ENCODE peak calls at places on chromosomes 2 and 18, in five cellular contexts. One of them, this sample, is unnamed.
A peak's percentile ranks its signal among the peaks of the same experiment; 100 is the strongest.

GRCh38 chr18:35732134-35732533 is 150.6 kb downstream of the GALNT1 start:
- DNase-seq in GM23248: no peak
- DNase-seq in stimulated activated naive B cell treated with anti-CD40 and anti-IgM and Interleukin-4, amounts not matched to agents 10 μg/mL and 1 μg/mL and 100 μg/mL, for 72 hours: no peak
- DNase-seq in KG1: no peak
- DNase-seq in NCI-H2081 treated with DMSO at 0.1 percent for 48 hours: no peak
- DNase-seq in this sample: no peak

GRCh38 chr2:51953931-51954330 is 922.0 kb upstream of the NRXN1 start:
- DNase-seq in GM23248: peak; percentile 42
- DNase-seq in stimulated activated naive B cell treated with anti-CD40 and anti-IgM and Interleukin-4, amounts not matched to agents 10 μg/mL and 1 μg/mL and 100 μg/mL, for 72 hours: no peak
- DNase-seq in KG1: no peak
- DNase-seq in NCI-H2081 treated with DMSO at 0.1 percent for 48 hours: no peak
- DNase-seq in this sample: no peak

GRCh38 chr18:54127759-54128378 is 96.6 kb downstream of the MBD2 start:
- DNase-seq in GM23248: peak; percentile 79
- DNase-seq in stimulated activated naive B cell treated with anti-CD40 and anti-IgM and Interleukin-4, amounts not matched to agents 10 μg/mL and 1 μg/mL and 100 μg/mL, for 72 hours: no peak
- DNase-seq in KG1: no peak
- DNase-seq in NCI-H2081 treated with DMSO at 0.1 percent for 48 hours: no peak
- DNase-seq in this sample: no peak

GRCh38 chr18:62001396-62001795 is 108.6 kb upstream of the RNF152 start:
- DNase-seq in GM23248: no peak
- DNase-seq in NCI-H2081 treated with DMSO at 0.1 percent for 48 hours: no peak
- DNase-seq in KG1: no peak
- DNase-seq in stimulated activated naive B cell treated with anti-CD40 and anti-IgM and Interleukin-4, amounts not matched to agents 10 μg/mL and 1 μg/mL and 100 μg/mL, for 72 hours: no peak
- DNase-seq in this sample: no peak

GRCh38 chr18:24659837-24660720 is 199.6 kb downstream of the HRH4 start:
- DNase-seq in KG1: no peak
- DNase-seq in NCI-H2081 treated with DMSO at 0.1 percent for 48 hours: no peak
- DNase-seq in GM23248: peak; percentile 61
- DNase-seq in stimulated activated naive B cell treated with anti-CD40 and anti-IgM and Interleukin-4, amounts not matched to agents 10 μg/mL and 1 μg/mL and 100 μg/mL, for 72 hours: no peak
- DNase-seq in this sample: no peak

GRCh38 chr2:160028431-160029269 is 33.8 kb downstream of the PLA2R1 start:
- DNase-seq in KG1: no peak
- DNase-seq in GM23248: peak; percentile 52
- DNase-seq in stimulated activated naive B cell treated with anti-CD40 and anti-IgM and Interleukin-4, amounts not matched to agents 10 μg/mL and 1 μg/mL and 100 μg/mL, for 72 hours: no peak
- DNase-seq in NCI-H2081 treated with DMSO at 0.1 percent for 48 hours: no peak
- DNase-seq in this sample: no peak

GRCh38 chr2:85221291-85221690 is 88.1 kb downstream of the TCF7L1 start:
- DNase-seq in GM23248: peak; percentile 14
- DNase-seq in stimulated activated naive B cell treated with anti-CD40 and anti-IgM and Interleukin-4, amounts not matched to agents 10 μg/mL and 1 μg/mL and 100 μg/mL, for 72 hours: no peak
- DNase-seq in NCI-H2081 treated with DMSO at 0.1 percent for 48 hours: no peak
- DNase-seq in KG1: no peak
- DNase-seq in this sample: no peak

GRCh38 chr2:167957662-167958061 is 289.7 kb downstream of the STK39 start:
- DNase-seq in NCI-H2081 treated with DMSO at 0.1 percent for 48 hours: no peak
- DNase-seq in GM23248: no peak
- DNase-seq in stimulated activated naive B cell treated with anti-CD40 and anti-IgM and Interleukin-4, amounts not matched to agents 10 μg/mL and 1 μg/mL and 100 μg/mL, for 72 hours: no peak
- DNase-seq in KG1: no peak
- DNase-seq in this sample: no peak

GRCh38 chr2:235170016-235170415 is 218.2 kb downstream of the SH3BP4 start:
- DNase-seq in NCI-H2081 treated with DMSO at 0.1 percent for 48 hours: no peak
- DNase-seq in stimulated activated naive B cell treated with anti-CD40 and anti-IgM and Interleukin-4, amounts not matched to agents 10 μg/mL and 1 μg/mL and 100 μg/mL, for 72 hours: no peak
- DNase-seq in GM23248: peak; percentile 92
- DNase-seq in KG1: no peak
- DNase-seq in this sample: no peak

GRCh38 chr18:63286926-63287325 is 32.6 kb downstream of the BCL2 start:
- DNase-seq in NCI-H2081 treated with DMSO at 0.1 percent for 48 hours: no peak
- DNase-seq in KG1: no peak
- DNase-seq in GM23248: no peak
- DNase-seq in stimulated activated naive B cell treated with anti-CD40 and anti-IgM and Interleukin-4, amounts not matched to agents 10 μg/mL and 1 μg/mL and 100 μg/mL, for 72 hours: no peak
- DNase-seq in this sample: no peak

GRCh38 chr2:46695283-46695682 is 215.9 kb downstream of the TMEM247 start:
- DNase-seq in NCI-H2081 treated with DMSO at 0.1 percent for 48 hours: no peak
- DNase-seq in KG1: no peak
- DNase-seq in GM23248: peak; percentile 60
- DNase-seq in stimulated activated naive B cell treated with anti-CD40 and anti-IgM and Interleukin-4, amounts not matched to agents 10 μg/mL and 1 μg/mL and 100 μg/mL, for 72 hours: no peak
- DNase-seq in this sample: no peak

GRCh38 chr18:58966704-58967103 is 102.0 kb downstream of the ZNF532 start:
- DNase-seq in NCI-H2081 treated with DMSO at 0.1 percent for 48 hours: no peak
- DNase-seq in KG1: no peak
- DNase-seq in stimulated activated naive B cell treated with anti-CD40 and anti-IgM and Interleukin-4, amounts not matched to agents 10 μg/mL and 1 μg/mL and 100 μg/mL, for 72 hours: no peak
- DNase-seq in GM23248: no peak
- DNase-seq in this sample: no peak

GRCh38 chr18:80109676-80110078 is 615 bp downstream of the ADNP2 start:
- DNase-seq in stimulated activated naive B cell treated with anti-CD40 and anti-IgM and Interleukin-4, amounts not matched to agents 10 μg/mL and 1 μg/mL and 100 μg/mL, for 72 hours: no peak
- DNase-seq in KG1: no peak
- DNase-seq in GM23248: peak; percentile 73
- DNase-seq in NCI-H2081 treated with DMSO at 0.1 percent for 48 hours: no peak
- DNase-seq in this sample: no peak

GRCh38 chr18:56458770-56459450 is 179.5 kb downstream of the TXNL1 start:
- DNase-seq in NCI-H2081 treated with DMSO at 0.1 percent for 48 hours: no peak
- DNase-seq in stimulated activated naive B cell treated with anti-CD40 and anti-IgM and Interleukin-4, amounts not matched to agents 10 μg/mL and 1 μg/mL and 100 μg/mL, for 72 hours: no peak
- DNase-seq in GM23248: no peak
- DNase-seq in KG1: no peak
- DNase-seq in this sample: no peak

GRCh38 chr2:219506802-219507554 is 7.3 kb upstream of the ASIC4 start:
- DNase-seq in KG1: no peak
- DNase-seq in stimulated activated naive B cell treated with anti-CD40 and anti-IgM and Interleukin-4, amounts not matched to agents 10 μg/mL and 1 μg/mL and 100 μg/mL, for 72 hours: no peak
- DNase-seq in NCI-H2081 treated with DMSO at 0.1 percent for 48 hours: no peak
- DNase-seq in GM23248: no peak
- DNase-seq in this sample: no peak

GRCh38 chr2:162490795-162491470 is 147.0 kb downstream of the GCA start:
- DNase-seq in stimulated activated naive B cell treated with anti-CD40 and anti-IgM and Interleukin-4, amounts not matched to agents 10 μg/mL and 1 μg/mL and 100 μg/mL, for 72 hours: no peak
- DNase-seq in KG1: no peak
- DNase-seq in NCI-H2081 treated with DMSO at 0.1 percent for 48 hours: no peak
- DNase-seq in GM23248: no peak
- DNase-seq in this sample: no peak

This sample was measured in effector CD4-positive, alpha-beta T cell.